ENCODE peak calls at places on chromosome 11, in four cellular contexts. One of them, this sample, is unnamed.
A peak's percentile ranks its signal among the peaks of the same experiment; 100 is the strongest.

GRCh38 chr11:84419576-84419975 is 1133.4 kb upstream of the CCDC90B start:
- DNase-seq in psoas muscle: no peak
- DNase-seq in CD4-positive, alpha-beta memory T cell: no peak
- DNase-seq in NCI-H2029 treated with DMSO at 0.1 percent for 48 hours: no peak
- DNase-seq in this sample: no peak

GRCh38 chr11:289706-290620 is 1.0 kb downstream of the PGGHG start:
- DNase-seq in CD4-positive, alpha-beta memory T cell: no peak
- DNase-seq in NCI-H2029 treated with DMSO at 0.1 percent for 48 hours: no peak
- DNase-seq in psoas muscle: peak; percentile 56
- DNase-seq in this sample: no peak

GRCh38 chr11:127996825-127997224 is 590.5 kb downstream of the ETS1 start:
- DNase-seq in CD4-positive, alpha-beta memory T cell: no peak
- DNase-seq in psoas muscle: no peak
- DNase-seq in NCI-H2029 treated with DMSO at 0.1 percent for 48 hours: no peak
- DNase-seq in this sample: no peak

GRCh38 chr11:63840356-63841060 is 1.6 kb downstream of the MARK2 start:
- DNase-seq in NCI-H2029 treated with DMSO at 0.1 percent for 48 hours: no peak
- DNase-seq in CD4-positive, alpha-beta memory T cell: peak; percentile 22
- DNase-seq in psoas muscle: no peak
- DNase-seq in this sample: peak; percentile 3

GRCh38 chr11:2215561-2216399 is 44.2 kb upstream of the TH start:
- DNase-seq in NCI-H2029 treated with DMSO at 0.1 percent for 48 hours: no peak
- DNase-seq in CD4-positive, alpha-beta memory T cell: no peak
- DNase-seq in psoas muscle: no peak
- DNase-seq in this sample: no peak

GRCh38 chr11:118625976-118626375 is 18.6 kb downstream of the PHLDB1 start:
- DNase-seq in NCI-H2029 treated with DMSO at 0.1 percent for 48 hours: no peak
- DNase-seq in CD4-positive, alpha-beta memory T cell: no peak
- DNase-seq in psoas muscle: peak; percentile 33
- DNase-seq in this sample: no peak

GRCh38 chr11:75826463-75827220 is 11.6 kb downstream of the UVRAG start:
- DNase-seq in psoas muscle: no peak
- DNase-seq in NCI-H2029 treated with DMSO at 0.1 percent for 48 hours: no peak
- DNase-seq in CD4-positive, alpha-beta memory T cell: no peak
- DNase-seq in this sample: no peak

GRCh38 chr11:96188625-96189006 is 154.4 kb downstream of the MAML2 start:
- DNase-seq in psoas muscle: no peak
- DNase-seq in NCI-H2029 treated with DMSO at 0.1 percent for 48 hours: no peak
- DNase-seq in CD4-positive, alpha-beta memory T cell: no peak
- DNase-seq in this sample: peak; percentile 49

GRCh38 chr11:4887591-4887990 is 5.9 kb downstream of the OR51T1 start:
- DNase-seq in NCI-H2029 treated with DMSO at 0.1 percent for 48 hours: no peak
- DNase-seq in CD4-positive, alpha-beta memory T cell: no peak
- DNase-seq in psoas muscle: no peak
- DNase-seq in this sample: no peak

GRCh38 chr11:363948-364761 is 5.1 kb upstream of the B4GALNT4 start:
- DNase-seq in NCI-H2029 treated with DMSO at 0.1 percent for 48 hours: no peak
- DNase-seq in CD4-positive, alpha-beta memory T cell: peak; percentile 71
- DNase-seq in psoas muscle: no peak
- DNase-seq in this sample: no peak